ENCODE peak calls at places on chromosomes 6 and 20, in ten cellular contexts. Q, P, V, S, T, G, I, C, K and O are unnamed samples.

GRCh38 chr6:110524305-110524704 is 47.9 kb upstream of the SLC22A16 start:
- DNase-seq in Q (no peak), P (no peak), V (no peak), S (peak; percentile 70), T (no peak), G (no peak), I (no peak), C (no peak), K (no peak), O (no peak)

GRCh38 chr6:92617726-92618125 is 801.6 kb downstream of the EPHA7 start:
- DNase-seq in Q (no peak), P (no peak), V (no peak), S (no peak), T (no peak), G (no peak), I (no peak), C (no peak), K (no peak), O (no peak)

GRCh38 chr20:3777381-3777725 is 3.9 kb downstream of the SPEF1 start:
- DNase-seq in Q (no peak), P (no peak), V (no peak), S (no peak), T (no peak), G (no peak), I (no peak), C (no peak), K (no peak), O (no peak)

GRCh38 chr6:25057121-25057520 is 121.4 kb upstream of the RIPOR2 start:
- DNase-seq in Q (no peak), P (no peak), V (no peak), S (no peak), T (no peak), G (no peak), I (no peak), C (no peak), K (no peak), O (peak; percentile 67)

GRCh38 chr6:71533939-71534379 is 245.3 kb downstream of the OGFRL1 start:
- DNase-seq in Q (no peak), P (no peak), V (no peak), S (peak; percentile 45), T (no peak), G (no peak), I (peak; percentile 9), C (no peak), K (peak; percentile 46), O (no peak)

GRCh38 chr6:109902870-109903269 is 75.2 kb upstream of the GPR6 start:
- DNase-seq in Q (no peak), P (no peak), V (no peak), S (no peak), T (no peak), G (no peak), I (no peak), C (no peak), K (no peak), O (no peak)

GRCh38 chr20:4041748-4042411 is 26.5 kb upstream of the RNF24 start:
- DNase-seq in Q (no peak), P (no peak), V (peak; percentile 98), S (peak; percentile 100), T (peak; percentile 92), G (peak; percentile 83), I (no peak), C (peak; percentile 88), K (peak; percentile 89), O (no peak)

GRCh38 chr6:170037541-170038250 is 253.2 kb downstream of the DLL1 start:
- DNase-seq in Q (peak; percentile 62), P (no peak), V (no peak), S (no peak), T (peak; percentile 50), G (peak; percentile 37), I (no peak), C (peak; percentile 47), K (peak; percentile 1), O (no peak)

GRCh38 chr6:163332575-163332974 is 81.9 kb upstream of the QKI start:
- DNase-seq in Q (no peak), P (no peak), V (no peak), S (no peak), T (no peak), G (no peak), I (no peak), C (no peak), K (no peak), O (no peak)

GRCh38 chr6:29619578-29619977 is 13.4 kb downstream of the GABBR1 start:
- DNase-seq in Q (no peak), P (no peak), V (no peak), S (peak; percentile 61), T (no peak), G (no peak), I (no peak), C (no peak), K (no peak), O (no peak)

GRCh38 chr6:29620629-29621028 is 12.4 kb downstream of the GABBR1 start:
- DNase-seq in Q (no peak), P (no peak), V (no peak), S (no peak), T (no peak), G (no peak), I (no peak), C (no peak), K (no peak), O (no peak)

DNA sequence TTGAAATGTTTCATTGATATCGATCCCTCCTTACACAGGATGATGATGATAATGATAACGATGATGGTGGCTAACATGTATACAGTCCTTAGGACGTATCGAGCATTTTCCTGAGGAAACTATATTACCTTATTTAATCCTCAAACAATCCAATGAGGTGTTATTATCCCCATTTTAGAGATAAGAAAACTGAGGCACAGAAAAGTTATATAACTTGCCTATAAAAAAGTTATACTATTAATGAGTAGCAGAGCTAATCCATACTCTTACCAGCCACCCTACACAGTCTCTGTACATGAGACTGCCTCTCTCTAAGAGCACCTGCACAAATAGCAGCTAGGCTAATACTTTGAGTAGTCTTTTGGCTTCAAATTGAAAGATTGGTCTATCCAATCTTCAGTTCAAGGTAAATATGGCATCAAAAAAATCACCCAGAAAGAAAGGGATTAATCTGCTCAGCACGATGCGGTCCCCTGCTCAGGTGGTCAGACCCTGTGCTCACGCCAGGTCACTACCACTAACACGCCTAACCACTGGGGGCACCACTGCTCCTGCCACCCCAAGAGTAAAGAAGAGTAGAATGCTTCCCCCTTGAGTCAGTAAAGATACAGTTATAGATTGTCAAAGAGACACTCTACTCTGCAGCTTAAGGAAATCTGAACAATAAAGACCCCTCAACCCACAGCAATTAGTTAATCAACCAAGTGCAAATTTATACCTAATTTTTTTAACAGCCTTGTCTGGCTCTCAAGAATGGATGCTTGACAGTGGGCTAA is 15.0 kb downstream of the GABBR1 start:
- DNase-seq in Q (no peak), P (no peak), V (no peak), S (no peak), T (no peak), G (no peak), I (no peak), C (no peak), K (no peak), O (no peak)
- TF ChIP-seq CTCF in Q (peak; percentile 40), P (no peak), V (peak; percentile 21), S (peak; percentile 47), T (no peak), G (no peak), I (peak; percentile 14), C (no peak), K (no peak), O (no peak)

DNA sequence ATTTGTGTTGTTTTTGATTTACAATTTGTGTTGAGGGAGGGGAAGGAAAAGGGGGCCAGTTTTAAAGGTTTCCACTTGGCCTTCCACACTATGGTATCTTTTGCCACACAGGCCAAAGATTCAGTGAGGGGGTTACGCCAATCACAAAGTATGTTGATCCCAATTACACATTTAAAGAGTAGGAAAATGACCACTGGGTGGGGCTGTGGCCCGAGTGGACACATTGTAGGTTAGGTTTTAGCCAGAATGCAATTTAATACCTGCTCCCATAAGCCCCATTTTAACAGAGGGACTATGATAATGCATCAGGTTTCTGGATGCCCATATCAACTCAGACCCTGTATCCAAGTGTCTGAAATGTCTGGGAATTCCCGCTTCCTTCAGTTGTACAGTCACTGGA is 15.6 kb downstream of the VGLL2 start:
- DNase-seq in Q (no peak), P (no peak), V (no peak), S (peak; percentile 55), T (no peak), G (no peak), I (no peak), C (no peak), K (no peak), O (no peak)
- TF ChIP-seq CTCF in Q (peak; percentile 37), P (no peak), V (peak; percentile 21), S (peak; percentile 62), T (no peak), G (peak; percentile 14), I (no peak), C (no peak), K (peak; percentile 15), O (no peak)

DNA sequence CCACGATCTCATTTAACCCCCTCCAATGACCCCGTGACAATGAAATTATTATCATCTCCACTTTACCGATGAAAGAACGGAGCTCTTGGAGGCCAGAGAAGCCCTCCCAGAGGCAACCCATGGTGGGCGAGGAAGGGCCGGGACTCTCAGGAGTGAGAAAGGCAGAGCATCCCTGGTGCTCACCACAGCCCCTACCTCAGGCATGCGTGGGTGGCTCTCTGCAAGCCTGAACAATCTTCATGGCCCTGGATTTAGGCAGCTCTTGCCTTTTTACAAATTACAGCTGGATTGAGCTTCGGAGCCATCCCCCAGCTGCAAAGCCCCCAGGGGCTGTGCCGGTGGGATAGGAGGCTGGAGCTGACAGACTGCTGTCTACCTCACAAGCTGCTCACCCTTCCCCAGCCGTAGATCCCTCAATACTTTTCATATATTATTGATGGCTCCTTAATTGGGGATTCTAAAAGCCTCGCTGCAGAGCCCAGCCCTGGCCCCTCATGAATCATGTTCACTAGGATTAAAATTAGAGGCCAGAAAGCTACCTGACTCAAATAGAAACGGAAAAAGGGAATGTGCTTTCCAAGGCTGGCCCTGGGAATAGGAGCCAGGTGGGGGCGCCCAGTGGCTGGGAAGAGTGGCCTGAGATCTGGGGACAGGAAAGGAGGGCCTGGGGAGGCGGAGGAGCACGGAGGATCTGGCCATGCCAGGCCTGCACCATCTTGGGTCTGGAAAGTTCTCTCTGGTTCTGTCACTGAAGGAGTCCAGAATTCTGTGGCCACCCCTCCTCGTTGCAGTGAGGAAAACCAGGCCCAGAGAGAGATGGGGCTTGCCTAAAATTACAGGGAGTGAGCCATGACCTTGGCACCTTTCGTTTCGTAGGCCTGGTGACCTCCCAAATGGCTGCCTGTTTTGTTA is 29.1 kb downstream of the CPNE5 start:
- DNase-seq in Q (no peak), P (no peak), V (no peak), S (no peak), T (no peak), G (no peak), I (no peak), C (no peak), K (no peak), O (no peak)
- TF ChIP-seq CTCF in Q (no peak), P (no peak), V (peak; percentile 15), S (peak; percentile 31), T (no peak), G (no peak), I (no peak), C (no peak), K (no peak), O (no peak)

GRCh38 chr6:166707045-166707444 is 80.0 kb upstream of the RPS6KA2 start:
- DNase-seq in Q (no peak), P (no peak), V (no peak), S (peak; percentile 65), T (no peak), G (peak; percentile 81), I (peak; percentile 50), C (peak; percentile 92), K (peak; percentile 8), O (no peak)
- TF ChIP-seq CTCF in Q (peak; percentile 71), P (no peak), V (peak; percentile 75), S (peak; percentile 71), T (no peak), G (peak; percentile 57), I (peak; percentile 64), C (peak; percentile 57), K (peak; percentile 36), O (no peak)